ENCODE peak calls at places on chromosomes 13 and 19, in ten cellular contexts. N is endothelial cell of umbilical vein, L is GM12878, F is IMR-90, Y is neuronal stem cell, Z is neural progenitor cell, E is fibroblast of lung, D is mammary epithelial cell, S is HCT116, O is DND-41. U is an unnamed sample.

GRCh38 chr13:29081697-29082440 is 261.7 kb downstream of the MTUS2 start:
- DNase-seq in N (no peak), L (no peak), F (no peak), Y (no peak), Z (no peak), E (no peak), D (no peak), S (no peak), O (no peak), U (no peak)

GRCh38 chr13:68190826-68191225 is 960.7 kb upstream of the PCDH9 start:
- DNase-seq in N (no peak), L (no peak), F (no peak), Y (no peak), Z (no peak), E (peak; percentile 57), D (peak; percentile 78), S (peak; percentile 56), O (no peak), U (no peak)

GRCh38 chr13:112341976-112342735 is 34.0 kb upstream of the SPACA7 start:
- DNase-seq in N (no peak), L (no peak), F (no peak), Y (no peak), Z (no peak), E (no peak), D (no peak), S (no peak), O (no peak), U (peak; percentile 14)

GRCh38 chr13:52004508-52005183 is 6.6 kb downstream of the ATP7B start:
- DNase-seq in N (no peak), L (no peak), F (no peak), Y (no peak), Z (no peak), E (no peak), D (no peak), S (no peak), O (no peak), U (no peak)

GRCh38 chr19:48393559-48394330 is at the start of gene GRIN2D:
- DNase-seq in N (peak; percentile 26), L (no peak), F (peak; percentile 33), Y (no peak), Z (peak; percentile 76), E (peak; percentile 26), D (no peak), S (no peak), O (peak; percentile 30), U (peak; percentile 84)

GRCh38 chr13:104295537-104295936 is 1229.3 kb upstream of the SLC10A2 start:
- DNase-seq in N (no peak), L (no peak), F (no peak), Y (no peak), Z (no peak), E (no peak), D (no peak), S (no peak), O (no peak), U (no peak)

GRCh38 chr13:32175307-32175706 is 139.9 kb downstream of the ZAR1L start:
- DNase-seq in N (no peak), L (no peak), F (no peak), Y (no peak), Z (no peak), E (no peak), D (no peak), S (no peak), O (no peak), U (no peak)

GRCh38 chr13:114152831-114153371 is 20.5 kb upstream of the RASA3 start:
- DNase-seq in N (no peak), L (no peak), F (no peak), Y (no peak), Z (peak; percentile 44), E (no peak), D (no peak), S (no peak), O (no peak), U (peak; percentile 40)

GRCh38 chr19:35008891-35009341 is 8.8 kb downstream of the GRAMD1A start:
- DNase-seq in N (no peak), L (no peak), F (no peak), Y (no peak), Z (no peak), E (no peak), D (no peak), S (no peak), O (no peak), U (no peak)

GRCh38 chr19:35005256-35005977 is 5.3 kb downstream of the GRAMD1A start:
- DNase-seq in N (no peak), L (no peak), F (no peak), Y (no peak), Z (no peak), E (no peak), D (no peak), S (no peak), O (no peak), U (no peak)

GRCh38 chr19:35004517-35005255 is 4.6 kb downstream of the GRAMD1A start:
- DNase-seq in N (no peak), L (no peak), F (no peak), Y (no peak), Z (no peak), E (no peak), D (no peak), S (no peak), O (no peak), U (no peak)

GRCh38 chr19:35006999-35007365 is 6.9 kb downstream of the GRAMD1A start:
- DNase-seq in N (no peak), L (no peak), F (no peak), Y (no peak), Z (no peak), E (no peak), D (no peak), S (no peak), O (no peak), U (no peak)

GRCh38 chr19:35006342-35006998 is 6.3 kb downstream of the GRAMD1A start:
- DNase-seq in N (peak; percentile 87), L (no peak), F (peak; percentile 77), Y (no peak), Z (no peak), E (peak; percentile 63), D (no peak), S (no peak), O (no peak), U (no peak)
- H3K4me1 ChIP-seq in N (peaks cover 44% of the 10 kb centered on the region), L (peaks cover 18% of the 10 kb centered on the region), F (peaks cover 18% of the 10 kb centered on the region), Y (peaks cover 11% of the 10 kb centered on the region), Z (peaks cover 6% of the 10 kb centered on the region), E (peaks cover 5% of the 10 kb centered on the region), D (no peaks in the 10 kb centered on the region), S (peaks cover 2% of the 10 kb centered on the region), O (peaks cover 27% of the 10 kb centered on the region), U (no peaks in the 10 kb centered on the region)

DNA sequence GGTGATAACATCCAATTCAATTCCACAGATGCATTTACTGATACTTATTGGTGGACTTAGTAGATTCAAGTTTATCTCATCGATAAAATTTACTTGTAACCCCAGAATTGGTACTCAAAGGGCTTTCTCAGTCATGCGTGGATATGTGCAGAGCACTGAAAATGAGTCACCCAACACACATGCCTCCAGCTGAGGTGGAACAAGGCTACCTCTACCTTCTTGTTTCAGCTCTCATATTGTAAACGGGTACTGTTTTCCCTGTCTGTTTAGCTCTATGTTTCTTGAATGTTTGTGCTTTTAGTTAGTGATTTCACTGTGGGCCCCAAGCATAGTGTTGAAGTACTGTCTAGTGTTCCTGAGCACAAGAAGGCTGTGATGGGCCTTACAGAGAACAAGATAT is 1.5 kb downstream of the LRRC63 start:
- DNase-seq in N (no peak), L (no peak), F (no peak), Y (no peak), Z (no peak), E (no peak), D (no peak), S (no peak), O (no peak), U (no peak)
- H3K27ac ChIP-seq in N (no peak overlapping the region), L (no peak overlapping the region), F (no peak overlapping the region), Y (no peak overlapping the region), Z (no peak overlapping the region), E (no peak overlapping the region), D (no peak overlapping the region), S (no peak overlapping the region), O (no peak overlapping the region), U (no peak overlapping the region)

GRCh38 chr19:4760285-4760650 is 31.3 kb upstream of the FEM1A start:
- DNase-seq in N (no peak), L (no peak), F (no peak), Y (no peak), Z (no peak), E (no peak), D (no peak), S (no peak), O (no peak), U (no peak)

GRCh38 chr19:4758082-4758481 is 33.5 kb upstream of the FEM1A start:
- DNase-seq in N (no peak), L (no peak), F (no peak), Y (no peak), Z (no peak), E (no peak), D (no peak), S (no peak), O (no peak), U (no peak)

GRCh38 chr19:4758659-4759058 is 32.9 kb upstream of the FEM1A start:
- DNase-seq in N (no peak), L (no peak), F (no peak), Y (no peak), Z (no peak), E (no peak), D (no peak), S (no peak), O (no peak), U (no peak)

GRCh38 chr19:4763021-4763420 is 28.5 kb upstream of the FEM1A start:
- DNase-seq in N (no peak), L (no peak), F (no peak), Y (no peak), Z (no peak), E (no peak), D (no peak), S (no peak), O (no peak), U (no peak)

GRCh38 chr19:4759388-4760284 is 31.9 kb upstream of the FEM1A start:
- DNase-seq in N (peak; percentile 83), L (peak; percentile 49), F (peak; percentile 79), Y (peak; percentile 95), Z (peak; percentile 98), E (peak; percentile 82), D (peak; percentile 77), S (peak; percentile 78), O (no peak), U (peak; percentile 98)
- H3K9ac ChIP-seq in N (no peak overlapping the region), L (no peak overlapping the region), F (no peak overlapping the region), Y (peak overlapping the region; percentile 26), Z (no peak overlapping the region), E (no peak overlapping the region), D (no peak overlapping the region), S (no peak overlapping the region), O (no peak overlapping the region), U (peak overlapping the region; percentile 42)

GRCh38 chr19:35797663-35798062 is 15.0 kb downstream of the PRODH2 start:
- DNase-seq in N (no peak), L (no peak), F (no peak), Y (no peak), Z (peak; percentile 51), E (no peak), D (no peak), S (no peak), O (no peak), U (peak; percentile 77)

GRCh38 chr19:35793381-35794165 is 18.2 kb downstream of the ARHGAP33 start:
- DNase-seq in N (no peak), L (no peak), F (no peak), Y (no peak), Z (no peak), E (no peak), D (no peak), S (no peak), O (no peak), U (no peak)

GRCh38 chr19:35792312-35792711 is 16.9 kb downstream of the ARHGAP33 start:
- DNase-seq in N (no peak), L (no peak), F (no peak), Y (no peak), Z (no peak), E (no peak), D (no peak), S (no peak), O (no peak), U (peak; percentile 40)

GRCh38 chr19:35792888-35793287 is 17.5 kb downstream of the ARHGAP33 start:
- DNase-seq in N (no peak), L (no peak), F (no peak), Y (no peak), Z (no peak), E (no peak), D (no peak), S (no peak), O (no peak), U (no peak)

GRCh38 chr19:35796645-35797542 is 15.8 kb downstream of the PRODH2 start:
- DNase-seq in N (no peak), L (no peak), F (no peak), Y (no peak), Z (no peak), E (no peak), D (no peak), S (no peak), O (no peak), U (peak; percentile 50)
- H3K4me1 ChIP-seq in N (no peaks in the 10 kb centered on the region), L (no peaks in the 10 kb centered on the region), F (no peaks in the 10 kb centered on the region), Y (peaks cover 9% of the 10 kb centered on the region), Z (peaks cover 5% of the 10 kb centered on the region), E (peaks cover 3% of the 10 kb centered on the region), D (no peaks in the 10 kb centered on the region), S (no peaks in the 10 kb centered on the region), O (no peaks in the 10 kb centered on the region), U (no peaks in the 10 kb centered on the region)

U was measured in endodermal cell.